ENCODE peak calls at places on chromosomes 1 and 21, in ten cellular contexts. One of them, this sample, is unnamed. For H3K4me1, the result is how much of the 10 kb centered on the place peaks cover.

GRCh38 chr1:207863893-207864535 is 46.9 kb downstream of the CD34 start:
- DNase-seq in kidney: no peak
- DNase-seq in upper lobe of right lung: no peak
- DNase-seq in breast epithelium: no peak
- DNase-seq in uterus: no peak
- DNase-seq in mucosa of descending colon: no peak
- DNase-seq in psoas muscle: no peak
- DNase-seq in pancreas: no peak
- DNase-seq in esophagus squamous epithelium: no peak
- DNase-seq in ovary: no peak
- DNase-seq in this sample: no peak

GRCh38 chr1:242738702-242739225 is 214.3 kb upstream of the PLD5 start:
- DNase-seq in pancreas: no peak
- DNase-seq in ovary: no peak
- DNase-seq in kidney: no peak
- DNase-seq in breast epithelium: no peak
- DNase-seq in uterus: no peak
- DNase-seq in psoas muscle: no peak
- DNase-seq in mucosa of descending colon: no peak
- DNase-seq in esophagus squamous epithelium: no peak
- DNase-seq in upper lobe of right lung: no peak
- DNase-seq in this sample: no peak

GRCh38 chr1:115714572-115715141 is 53.9 kb downstream of the CASQ2 start:
- DNase-seq in psoas muscle: no peak
- DNase-seq in mucosa of descending colon: peak
- DNase-seq in esophagus squamous epithelium: no peak
- DNase-seq in pancreas: peak
- DNase-seq in ovary: no peak
- DNase-seq in uterus: no peak
- DNase-seq in breast epithelium: peak
- DNase-seq in kidney: peak
- DNase-seq in upper lobe of right lung: no peak
- DNase-seq in this sample: peak

GRCh38 chr1:47725000-47725731 is 272.0 kb downstream of the TRABD2B start:
- DNase-seq in uterus: no peak
- DNase-seq in pancreas: peak
- DNase-seq in upper lobe of right lung: no peak
- DNase-seq in kidney: no peak
- DNase-seq in breast epithelium: no peak
- DNase-seq in mucosa of descending colon: peak
- DNase-seq in esophagus squamous epithelium: no peak
- DNase-seq in ovary: no peak
- DNase-seq in psoas muscle: no peak
- DNase-seq in this sample: no peak

GRCh38 chr1:247407180-247407616 is 8.8 kb upstream of the NLRP3 start:
- DNase-seq in mucosa of descending colon: peak
- DNase-seq in uterus: no peak
- DNase-seq in breast epithelium: no peak
- DNase-seq in esophagus squamous epithelium: no peak
- DNase-seq in psoas muscle: no peak
- DNase-seq in ovary: no peak
- DNase-seq in upper lobe of right lung: peak
- DNase-seq in pancreas: no peak
- DNase-seq in kidney: peak
- DNase-seq in this sample: peak

GRCh38 chr1:101182627-101183387 is 54.0 kb upstream of the S1PR1 start:
- DNase-seq in mucosa of descending colon: no peak
- DNase-seq in upper lobe of right lung: no peak
- DNase-seq in psoas muscle: no peak
- DNase-seq in esophagus squamous epithelium: no peak
- DNase-seq in pancreas: no peak
- DNase-seq in kidney: no peak
- DNase-seq in ovary: no peak
- DNase-seq in uterus: no peak
- DNase-seq in breast epithelium: no peak
- DNase-seq in this sample: no peak

GRCh38 chr1:112460672-112461071 is 48.1 kb upstream of the WNT2B start:
- DNase-seq in breast epithelium: no peak
- DNase-seq in esophagus squamous epithelium: no peak
- DNase-seq in mucosa of descending colon: no peak
- DNase-seq in psoas muscle: no peak
- DNase-seq in uterus: no peak
- DNase-seq in ovary: no peak
- DNase-seq in upper lobe of right lung: no peak
- DNase-seq in kidney: no peak
- DNase-seq in pancreas: no peak
- DNase-seq in this sample: no peak

GRCh38 chr1:224181453-224181810 is 1.6 kb upstream of the DEGS1 start:
- DNase-seq in esophagus squamous epithelium: no peak
- DNase-seq in breast epithelium: no peak
- DNase-seq in psoas muscle: no peak
- DNase-seq in upper lobe of right lung: no peak
- DNase-seq in kidney: no peak
- DNase-seq in mucosa of descending colon: no peak
- DNase-seq in uterus: no peak
- DNase-seq in ovary: no peak
- DNase-seq in pancreas: no peak
- DNase-seq in this sample: no peak

GRCh38 chr1:77412794-77413530 is 131.1 kb downstream of the AK5 start:
- DNase-seq in uterus: no peak
- DNase-seq in ovary: no peak
- DNase-seq in upper lobe of right lung: no peak
- DNase-seq in pancreas: no peak
- DNase-seq in kidney: no peak
- DNase-seq in mucosa of descending colon: no peak
- DNase-seq in psoas muscle: no peak
- DNase-seq in esophagus squamous epithelium: no peak
- DNase-seq in breast epithelium: no peak
- DNase-seq in this sample: no peak

GRCh38 chr1:29629401-29629800 is 393.1 kb downstream of the PTPRU start:
- DNase-seq in esophagus squamous epithelium: no peak
- DNase-seq in mucosa of descending colon: no peak
- DNase-seq in upper lobe of right lung: no peak
- DNase-seq in pancreas: no peak
- DNase-seq in uterus: no peak
- DNase-seq in kidney: no peak
- DNase-seq in psoas muscle: no peak
- DNase-seq in breast epithelium: no peak
- DNase-seq in ovary: no peak
- DNase-seq in this sample: no peak

GRCh38 chr21:37337179-37337578 is 29.4 kb upstream of the DYRK1A start:
- DNase-seq in ovary: no peak
- DNase-seq in esophagus squamous epithelium: no peak
- DNase-seq in mucosa of descending colon: no peak
- DNase-seq in kidney: no peak
- DNase-seq in upper lobe of right lung: no peak
- DNase-seq in uterus: no peak
- DNase-seq in pancreas: no peak
- DNase-seq in breast epithelium: no peak
- DNase-seq in psoas muscle: no peak
- DNase-seq in this sample: no peak

GRCh38 chr1:244011251-244011650 is 39.8 kb upstream of the ZBTB18 start:
- DNase-seq in uterus: no peak
- DNase-seq in breast epithelium: no peak
- DNase-seq in upper lobe of right lung: no peak
- DNase-seq in psoas muscle: no peak
- DNase-seq in ovary: no peak
- DNase-seq in kidney: no peak
- DNase-seq in pancreas: no peak
- DNase-seq in mucosa of descending colon: no peak
- DNase-seq in esophagus squamous epithelium: no peak
- DNase-seq in this sample: no peak

GRCh38 chr1:217718873-217719272 is 87.7 kb downstream of the SPATA17 start:
- DNase-seq in psoas muscle: no peak
- DNase-seq in pancreas: no peak
- DNase-seq in esophagus squamous epithelium: no peak
- DNase-seq in breast epithelium: no peak
- DNase-seq in kidney: no peak
- DNase-seq in mucosa of descending colon: no peak
- DNase-seq in upper lobe of right lung: no peak
- DNase-seq in uterus: no peak
- DNase-seq in ovary: no peak
- DNase-seq in this sample: no peak

GRCh38 chr1:209576392-209576791 is 7.1 kb upstream of the CAMK1G start:
- DNase-seq in breast epithelium: no peak
- DNase-seq in psoas muscle: no peak
- DNase-seq in mucosa of descending colon: no peak
- DNase-seq in ovary: no peak
- DNase-seq in esophagus squamous epithelium: no peak
- DNase-seq in kidney: no peak
- DNase-seq in uterus: no peak
- DNase-seq in upper lobe of right lung: no peak
- DNase-seq in pancreas: no peak
- DNase-seq in this sample: no peak

GRCh38 chr21:41864311-41865001 is 14.7 kb downstream of the PRDM15 start:
- DNase-seq in pancreas: no peak
- DNase-seq in esophagus squamous epithelium: no peak
- DNase-seq in kidney: no peak
- DNase-seq in upper lobe of right lung: peak
- DNase-seq in mucosa of descending colon: no peak
- DNase-seq in ovary: no peak
- DNase-seq in uterus: no peak
- DNase-seq in breast epithelium: no peak
- DNase-seq in psoas muscle: no peak
- DNase-seq in this sample: no peak
- H3K4me1 ChIP-seq in pancreas: under half
- H3K4me1 ChIP-seq in esophagus squamous epithelium: under half
- H3K4me1 ChIP-seq in kidney: under half
- H3K4me1 ChIP-seq in upper lobe of right lung: under half
- H3K4me1 ChIP-seq in mucosa of descending colon: under half
- H3K4me1 ChIP-seq in ovary: under half
- H3K4me1 ChIP-seq in uterus: under half
- H3K4me1 ChIP-seq in breast epithelium: under half
- H3K4me1 ChIP-seq in psoas muscle: under half
- H3K4me1 ChIP-seq in this sample: under half

GRCh38 chr1:54567961-54568360 is 19.9 kb downstream of the ACOT11 start:
- DNase-seq in breast epithelium: no peak
- DNase-seq in mucosa of descending colon: no peak
- DNase-seq in uterus: no peak
- DNase-seq in ovary: no peak
- DNase-seq in pancreas: no peak
- DNase-seq in kidney: peak
- DNase-seq in upper lobe of right lung: no peak
- DNase-seq in esophagus squamous epithelium: no peak
- DNase-seq in psoas muscle: no peak
- DNase-seq in this sample: no peak
- H3K4me1 ChIP-seq in breast epithelium: under half
- H3K4me1 ChIP-seq in mucosa of descending colon: under half
- H3K4me1 ChIP-seq in uterus: under half
- H3K4me1 ChIP-seq in ovary: under half
- H3K4me1 ChIP-seq in pancreas: under half
- H3K4me1 ChIP-seq in kidney: under half
- H3K4me1 ChIP-seq in upper lobe of right lung: under half
- H3K4me1 ChIP-seq in esophagus squamous epithelium: under half
- H3K4me1 ChIP-seq in psoas muscle: half or more
- H3K4me1 ChIP-seq in this sample: under half

GRCh38 chr1:229370601-229371021 is 27.8 kb upstream of the CCSAP start:
- DNase-seq in uterus: no peak
- DNase-seq in upper lobe of right lung: no peak
- DNase-seq in breast epithelium: no peak
- DNase-seq in kidney: no peak
- DNase-seq in ovary: no peak
- DNase-seq in pancreas: no peak
- DNase-seq in psoas muscle: peak
- DNase-seq in mucosa of descending colon: no peak
- DNase-seq in esophagus squamous epithelium: no peak
- DNase-seq in this sample: no peak

GRCh38 chr1:229371624-229372023 is 28.8 kb upstream of the CCSAP start:
- DNase-seq in pancreas: no peak
- DNase-seq in psoas muscle: no peak
- DNase-seq in ovary: no peak
- DNase-seq in uterus: no peak
- DNase-seq in upper lobe of right lung: no peak
- DNase-seq in mucosa of descending colon: no peak
- DNase-seq in esophagus squamous epithelium: no peak
- DNase-seq in breast epithelium: no peak
- DNase-seq in kidney: no peak
- DNase-seq in this sample: no peak

GRCh38 chr1:229374485-229374884 is 31.6 kb upstream of the CCSAP start:
- DNase-seq in breast epithelium: no peak
- DNase-seq in upper lobe of right lung: no peak
- DNase-seq in psoas muscle: no peak
- DNase-seq in pancreas: no peak
- DNase-seq in ovary: no peak
- DNase-seq in uterus: no peak
- DNase-seq in mucosa of descending colon: no peak
- DNase-seq in kidney: no peak
- DNase-seq in esophagus squamous epithelium: no peak
- DNase-seq in this sample: no peak

GRCh38 chr1:229373395-229373794 is 30.5 kb upstream of the CCSAP start:
- DNase-seq in upper lobe of right lung: no peak
- DNase-seq in uterus: no peak
- DNase-seq in ovary: no peak
- DNase-seq in kidney: no peak
- DNase-seq in psoas muscle: no peak
- DNase-seq in mucosa of descending colon: no peak
- DNase-seq in breast epithelium: no peak
- DNase-seq in esophagus squamous epithelium: no peak
- DNase-seq in pancreas: no peak
- DNase-seq in this sample: no peak

GRCh38 chr1:229372251-229372650 is 29.4 kb upstream of the CCSAP start:
- DNase-seq in ovary: no peak
- DNase-seq in mucosa of descending colon: no peak
- DNase-seq in pancreas: no peak
- DNase-seq in upper lobe of right lung: no peak
- DNase-seq in uterus: no peak
- DNase-seq in kidney: no peak
- DNase-seq in psoas muscle: no peak
- DNase-seq in esophagus squamous epithelium: no peak
- DNase-seq in breast epithelium: no peak
- DNase-seq in this sample: no peak
- H3K4me1 ChIP-seq in ovary: under half
- H3K4me1 ChIP-seq in mucosa of descending colon: under half
- H3K4me1 ChIP-seq in pancreas: under half
- H3K4me1 ChIP-seq in upper lobe of right lung: under half
- H3K4me1 ChIP-seq in uterus: under half
- H3K4me1 ChIP-seq in kidney: under half
- H3K4me1 ChIP-seq in psoas muscle: under half
- H3K4me1 ChIP-seq in esophagus squamous epithelium: under half
- H3K4me1 ChIP-seq in breast epithelium: under half
- H3K4me1 ChIP-seq in this sample: under half

DNA sequence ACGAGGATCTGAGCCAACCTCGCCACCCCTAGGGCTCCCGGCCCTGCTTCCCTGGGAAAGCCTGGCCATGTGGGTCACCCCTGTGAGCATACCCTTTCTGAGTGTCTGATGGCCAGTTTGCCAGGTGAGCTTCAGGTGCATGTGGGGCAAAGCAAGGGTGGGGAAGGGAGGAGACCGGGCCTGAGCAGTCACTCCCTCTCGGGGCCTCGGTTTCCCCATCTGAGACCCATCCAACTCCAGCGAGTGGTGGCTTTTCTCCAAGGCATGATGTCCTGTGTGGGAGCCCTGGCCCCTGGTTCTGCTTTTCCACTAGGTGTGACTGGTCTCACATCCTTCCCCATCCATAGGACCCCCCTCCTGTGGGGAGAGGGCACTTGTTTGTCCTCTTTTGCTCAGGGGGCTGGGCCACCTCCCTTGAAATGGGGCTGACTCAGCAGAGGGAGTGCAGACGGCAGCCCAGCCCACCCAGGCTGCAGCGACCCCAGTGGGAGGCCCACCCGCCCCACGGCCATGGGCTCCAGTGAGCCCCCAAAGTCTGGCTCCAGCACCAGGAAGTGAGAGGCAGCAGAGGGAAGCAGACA is 1.7 kb upstream of the WNT9A start:
- DNase-seq in uterus: no peak
- DNase-seq in psoas muscle: no peak
- DNase-seq in upper lobe of right lung: peak
- DNase-seq in kidney: peak
- DNase-seq in ovary: no peak
- DNase-seq in pancreas: peak
- DNase-seq in breast epithelium: peak
- DNase-seq in esophagus squamous epithelium: no peak
- DNase-seq in mucosa of descending colon: no peak
- DNase-seq in this sample: peak
- H3K4me1 ChIP-seq in uterus: under half
- H3K4me1 ChIP-seq in psoas muscle: under half
- H3K4me1 ChIP-seq in upper lobe of right lung: under half
- H3K4me1 ChIP-seq in kidney: under half
- H3K4me1 ChIP-seq in ovary: under half
- H3K4me1 ChIP-seq in pancreas: under half
- H3K4me1 ChIP-seq in breast epithelium: under half
- H3K4me1 ChIP-seq in esophagus squamous epithelium: under half
- H3K4me1 ChIP-seq in mucosa of descending colon: under half
- H3K4me1 ChIP-seq in this sample: under half

This sample was measured in lower lobe of right lung.